ENCODE peak calls at places on chromosomes 16 and 17, in six cellular contexts. A, C, D, X, L and O are unnamed samples.

GRCh38 chr17:62648247-62648953 is 20.9 kb downstream of the MRC2 start:
- DNase-seq in X (no peak), A (no peak), D (no peak), C (no peak), L (no peak), O (no peak)

GRCh38 chr16:84138824-84139627 is 6.0 kb downstream of the HSDL1 start:
- DNase-seq in D (no peak), C (no peak), L (no peak), X (peak; percentile 35), A (no peak), O (no peak)

GRCh38 chr16:78092755-78093154 is 6.7 kb upstream of the WWOX start:
- DNase-seq in X (no peak), D (no peak), A (no peak), C (no peak), L (no peak), O (no peak)

GRCh38 chr16:58413359-58413758 is 21.1 kb downstream of the GINS3 start:
- DNase-seq in D (no peak), L (no peak), C (no peak), A (no peak), X (no peak), O (no peak)

GRCh38 chr17:42474270-42474669 is 15.6 kb downstream of the ATP6V0A1 start:
- DNase-seq in X (no peak), D (no peak), A (no peak), C (no peak), L (no peak), O (no peak)

GRCh38 chr17:19248149-19248922 is 11.2 kb downstream of the EPN2 start:
- DNase-seq in X (no peak), C (no peak), D (no peak), A (no peak), L (no peak), O (no peak)

GRCh38 chr17:80414508-80414802 is 512 bp upstream of the ENDOV start:
- DNase-seq in C (no peak), L (no peak), X (no peak), A (no peak), D (no peak), O (no peak)

GRCh38 chr17:64328875-64329405 is 61.7 kb downstream of the PECAM1 start:
- DNase-seq in L (no peak), D (no peak), X (no peak), A (peak; percentile 21), C (no peak), O (no peak)

GRCh38 chr16:49352923-49353322 is 20.7 kb upstream of the C16orf78 start:
- DNase-seq in D (no peak), A (no peak), C (no peak), L (no peak), X (no peak), O (no peak)

GRCh38 chr16:3389663-3390338 is 11.0 kb downstream of the ZSCAN32 start:
- DNase-seq in L (no peak), A (no peak), D (no peak), X (no peak), C (no peak), O (no peak)

GRCh38 chr16:28204211-28204610 is 7.6 kb downstream of the XPO6 start:
- DNase-seq in D (no peak), A (no peak), C (no peak), L (no peak), X (no peak), O (no peak)

GRCh38 chr17:27323538-27324212 is 29.8 kb downstream of the WSB1 start:
- DNase-seq in C (no peak), A (no peak), L (no peak), X (no peak), D (peak; percentile 17), O (no peak)

GRCh38 chr16:54867302-54867832 is 63.3 kb upstream of the IRX5 start:
- DNase-seq in D (no peak), A (no peak), C (no peak), L (no peak), X (no peak), O (no peak)

GRCh38 chr16:58455750-58456149 is 44.2 kb upstream of the NDRG4 start:
- DNase-seq in C (no peak), D (no peak), A (no peak), L (no peak), X (no peak), O (no peak)

GRCh38 chr16:20844588-20844987 is 38.3 kb downstream of the REXO5 start:
- DNase-seq in C (no peak), X (no peak), L (no peak), A (no peak), D (no peak), O (no peak)

GRCh38 chr16:24075929-24076716 is 180.0 kb upstream of the CACNG3 start:
- DNase-seq in X (peak; percentile 25), A (peak; percentile 13), C (no peak), D (no peak), L (no peak), O (no peak)

GRCh38 chr17:83106913-83107655 is 27.7 kb downstream of the METRNL start:
- DNase-seq in C (no peak), A (no peak), X (no peak), L (no peak), D (no peak), O (no peak)

GRCh38 chr17:59093702-59094231 is 12.9 kb downstream of the TRIM37 start:
- DNase-seq in A (no peak), X (no peak), L (no peak), D (peak; percentile 99), C (peak; percentile 34), O (no peak)

GRCh38 chr16:24681793-24682192 is 47.7 kb upstream of the TNRC6A start:
- DNase-seq in D (no peak), C (no peak), X (no peak), L (no peak), A (no peak), O (no peak)

GRCh38 chr17:44916781-44917241 is 1.5 kb upstream of the GFAP start:
- DNase-seq in A (no peak), L (no peak), X (no peak), D (no peak), C (no peak), O (no peak)

GRCh38 chr17:47882247-47882646 is 13.8 kb upstream of the SP2 start:
- DNase-seq in A (no peak), L (no peak), D (no peak), X (no peak), C (no peak), O (no peak)

GRCh38 chr17:35752945-35753764 is at the start of gene GAS2L2:
- DNase-seq in D (no peak), L (no peak), C (no peak), A (no peak), X (no peak), O (no peak)

GRCh38 chr17:81868674-81869220 is 2.4 kb downstream of the ARHGDIA start:
- DNase-seq in C (peak; percentile 58), X (no peak), A (no peak), D (peak; percentile 79), L (no peak), O (no peak)

GRCh38 chr16:54627616-54628015 is 303.0 kb upstream of the IRX5 start:
- DNase-seq in X (no peak), A (no peak), D (no peak), L (no peak), C (no peak), O (no peak)

GRCh38 chr17:44279586-44280344 is 11.8 kb upstream of the SLC4A1 start:
- DNase-seq in X (peak; percentile 27), L (no peak), C (no peak), A (no peak), D (peak; percentile 92), O (no peak)